ENCODE peak calls at places on chromosomes 11 and 22, in seven cellular contexts. F is activated CD4-positive, alpha-beta T cell treated with anti-CD3 and anti-CD28 coated beads for 24 hours; U is WTC11; A is MV-4-11; Z is NCI-H2029; S is stimulated activated CD4-positive, alpha-beta T cell treated with anti-CD3 and anti-CD28 coated beads, Interleukin-12 subunit alpha, Interleukin-12 subunit beta, amount 100 ng/mL, for 4 hours; K is Kasumi-1. O is an unnamed sample.
A peak's percentile ranks its signal among the peaks of the same experiment; 100 is the strongest.

GRCh38 chr11:60133917-60134316 is 45.5 kb downstream of the MS4A2 start:
- DNase-seq in Z (no peak), U (no peak), A (no peak), S (no peak), K (no peak), F (no peak), O (no peak)

GRCh38 chr11:88421530-88421929 is 84.0 kb upstream of the CTSC start:
- DNase-seq in U (no peak), Z (no peak), S (peak; percentile 18), K (peak; percentile 91), F (peak; percentile 32), A (peak; percentile 91), O (no peak)

GRCh38 chr22:43094085-43094484 is 4.9 kb upstream of the TTLL1 start:
- DNase-seq in U (no peak), K (peak; percentile 15), Z (peak; percentile 23), A (peak; percentile 93), S (no peak), F (no peak), O (no peak)

GRCh38 chr11:2824851-2825250 is 60.7 kb downstream of the CDKN1C start:
- DNase-seq in F (no peak), K (no peak), S (no peak), A (no peak), Z (no peak), U (no peak), O (no peak)

GRCh38 chr22:35219012-35219411 is 38.3 kb upstream of the HMGXB4 start:
- DNase-seq in A (no peak), S (no peak), U (no peak), F (no peak), K (no peak), Z (no peak), O (no peak)

GRCh38 chr22:17117890-17118289 is 3.3 kb downstream of the TMEM121B start:
- DNase-seq in U (no peak), S (no peak), F (no peak), A (peak; percentile 93), Z (no peak), K (peak; percentile 89), O (no peak)

GRCh38 chr11:112639469-112639868 is 321.8 kb upstream of the NCAM1 start:
- DNase-seq in K (no peak), Z (no peak), S (no peak), F (no peak), U (no peak), A (no peak), O (no peak)

GRCh38 chr11:105713106-105713505 is 103.2 kb downstream of the GRIA4 start:
- DNase-seq in K (no peak), A (no peak), S (no peak), Z (no peak), U (no peak), F (no peak), O (no peak)

GRCh38 chr22:40180403-40180802 is 2.7 kb downstream of the TNRC6B start:
- DNase-seq in U (no peak), Z (no peak), S (no peak), F (no peak), K (no peak), A (no peak), O (no peak)

GRCh38 chr11:62546244-62546936 is at the start of gene AHNAK:
- DNase-seq in F (no peak), Z (no peak), S (peak; percentile 60), U (peak; percentile 73), A (peak; percentile 46), K (no peak), O (no peak)

GRCh38 chr11:132158091-132158490 is 787.7 kb downstream of the NTM start:
- DNase-seq in K (no peak), A (no peak), U (peak; percentile 58), F (no peak), S (no peak), Z (peak; percentile 42), O (peak; percentile 42)

GRCh38 chr11:118353084-118353710 is 6.2 kb upstream of the UBE4A start:
- DNase-seq in S (no peak), Z (no peak), F (no peak), A (peak; percentile 11), K (peak; percentile 47), U (no peak), O (no peak)

GRCh38 chr22:19508024-19508776 is 16.0 kb downstream of the CLDN5 start:
- DNase-seq in F (no peak), K (no peak), A (no peak), Z (no peak), U (no peak), S (no peak), O (no peak)

GRCh38 chr11:84345597-84345996 is 1059.4 kb upstream of the CCDC90B start:
- DNase-seq in A (peak; percentile 4), U (no peak), K (no peak), Z (no peak), F (no peak), S (no peak), O (peak; percentile 3)

GRCh38 chr11:69088676-69089146 is 40.0 kb downstream of the TPCN2 start:
- DNase-seq in A (peak; percentile 29), S (peak; percentile 47), K (peak; percentile 68), Z (peak; percentile 38), F (peak; percentile 41), U (peak; percentile 88), O (peak; percentile 59)

GRCh38 chr11:68328374-68329091 is 16.1 kb downstream of the LRP5 start:
- DNase-seq in Z (no peak), S (no peak), A (peak; percentile 28), K (peak; percentile 77), U (peak; percentile 63), F (no peak), O (no peak)

O was measured in NCI-H774.